ENCODE peak calls at places on chromosome 12, in ten cellular contexts. K, A, L, V, N, C, M, O, P and B are unnamed samples.

GRCh38 chr12:87140257-87140656 is 884.1 kb upstream of the MGAT4C start:
- DNase-seq in M (no peak), N (no peak), O (no peak), V (no peak), L (no peak), C (no peak), P (no peak), K (no peak), A (no peak), B (peak; percentile 8)

GRCh38 chr12:12582895-12583303 is 20.2 kb upstream of the DUSP16 start:
- DNase-seq in K (no peak), M (peak; percentile 41), A (no peak), C (no peak), P (no peak), L (no peak), O (peak; percentile 19), V (no peak), N (no peak), B (no peak)

GRCh38 chr12:119047641-119048040 is 66.3 kb downstream of the SRRM4 start:
- DNase-seq in O (no peak), L (no peak), A (no peak), V (no peak), K (no peak), P (no peak), M (no peak), N (no peak), C (no peak), B (no peak)

GRCh38 chr12:102966200-102966941 is 8.9 kb downstream of the ASCL1 start:
- DNase-seq in P (no peak), A (no peak), K (no peak), M (no peak), L (no peak), N (no peak), C (no peak), O (no peak), V (no peak), B (no peak)

GRCh38 chr12:42462486-42462885 is 127.1 kb downstream of the PRICKLE1 start:
- DNase-seq in C (no peak), N (no peak), K (no peak), M (no peak), L (no peak), A (no peak), V (no peak), P (no peak), O (no peak), B (no peak)

GRCh38 chr12:57754411-57755193 is at the start of gene MARCHF9:
- DNase-seq in O (no peak), K (peak; percentile 61), L (no peak), C (no peak), V (no peak), M (no peak), N (no peak), P (peak; percentile 69), A (peak; percentile 64), B (peak; percentile 82)

GRCh38 chr12:68853396-68854077 is 45.6 kb downstream of the MDM2 start:
- DNase-seq in L (no peak), P (no peak), N (no peak), M (no peak), A (no peak), C (no peak), V (no peak), K (no peak), O (no peak), B (no peak)

GRCh38 chr12:50924439-50925341 is 27.7 kb upstream of the HIGD1C start:
- DNase-seq in N (no peak), V (peak; percentile 61), A (no peak), K (no peak), P (peak; percentile 86), O (peak; percentile 77), C (peak; percentile 29), L (peak; percentile 92), M (peak; percentile 87), B (peak; percentile 66)

GRCh38 chr12:47004634-47005033 is 74.8 kb upstream of the PCED1B start:
- DNase-seq in M (no peak), L (no peak), K (no peak), A (no peak), P (peak; percentile 70), C (no peak), N (no peak), O (no peak), V (no peak), B (no peak)

GRCh38 chr12:116534341-116535121 is 24.6 kb upstream of the MAP1LC3B2 start:
- DNase-seq in M (no peak), L (peak; percentile 30), N (no peak), K (no peak), C (no peak), A (no peak), V (no peak), O (no peak), P (peak; percentile 33), B (no peak)

GRCh38 chr12:89933911-89934310 is 225.3 kb upstream of the ATP2B1 start:
- DNase-seq in A (no peak), M (no peak), C (no peak), O (peak; percentile 36), P (no peak), V (no peak), L (no peak), K (no peak), N (no peak), B (no peak)

DNA sequence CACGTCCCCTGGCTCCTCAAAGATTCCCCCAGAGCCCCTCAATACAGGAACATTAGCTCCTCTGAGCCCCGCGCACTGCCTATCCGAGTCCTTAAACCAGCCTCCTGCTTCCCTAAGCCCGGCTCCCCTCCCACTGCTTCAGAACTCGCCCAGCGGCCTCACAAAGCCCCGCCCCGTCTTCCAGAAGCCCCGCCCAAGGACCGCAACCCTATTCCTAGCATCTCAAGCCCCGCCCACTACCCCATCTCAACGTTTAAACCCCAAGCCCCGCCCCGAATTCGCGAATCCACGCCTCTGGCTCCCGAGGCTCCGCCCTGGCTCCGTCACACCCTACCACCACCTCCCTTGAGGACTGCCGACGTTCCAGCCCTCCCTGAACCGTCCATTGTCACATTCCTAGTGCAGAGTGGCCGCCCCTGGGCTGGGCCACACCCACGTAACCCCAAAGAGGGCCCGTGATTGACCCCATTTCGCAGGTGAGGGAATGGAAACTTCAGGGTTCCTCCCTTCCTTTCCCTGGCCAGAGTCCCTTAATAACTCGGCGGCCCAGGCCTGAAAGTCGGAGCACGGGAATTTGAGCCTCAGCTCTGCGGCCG is 646 bp upstream of the CORO1C start:
- DNase-seq in C (peak; percentile 99), P (peak; percentile 100), L (peak; percentile 96), V (peak; percentile 99), N (peak; percentile 97), O (peak; percentile 95), A (peak; percentile 76), M (peak; percentile 94), K (peak; percentile 93), B (peak; percentile 97)
- TF ChIP-seq CTCF in C (no peak), P (no peak), L (no peak), V (peak; percentile 62), N (no peak), O (peak; percentile 7), A (no peak), M (no peak), K (no peak), B (peak; percentile 24)

GRCh38 chr12:4763549-4763948 is 43.3 kb downstream of the GALNT8 start:
- DNase-seq in L (no peak), O (no peak), C (peak; percentile 64), K (no peak), A (peak; percentile 43), M (no peak), N (no peak), V (no peak), P (no peak), B (no peak)
- TF ChIP-seq CTCF in L (no peak), O (no peak), C (no peak), K (no peak), A (peak; percentile 15), M (no peak), N (no peak), V (no peak), P (no peak), B (no peak)

DNA sequence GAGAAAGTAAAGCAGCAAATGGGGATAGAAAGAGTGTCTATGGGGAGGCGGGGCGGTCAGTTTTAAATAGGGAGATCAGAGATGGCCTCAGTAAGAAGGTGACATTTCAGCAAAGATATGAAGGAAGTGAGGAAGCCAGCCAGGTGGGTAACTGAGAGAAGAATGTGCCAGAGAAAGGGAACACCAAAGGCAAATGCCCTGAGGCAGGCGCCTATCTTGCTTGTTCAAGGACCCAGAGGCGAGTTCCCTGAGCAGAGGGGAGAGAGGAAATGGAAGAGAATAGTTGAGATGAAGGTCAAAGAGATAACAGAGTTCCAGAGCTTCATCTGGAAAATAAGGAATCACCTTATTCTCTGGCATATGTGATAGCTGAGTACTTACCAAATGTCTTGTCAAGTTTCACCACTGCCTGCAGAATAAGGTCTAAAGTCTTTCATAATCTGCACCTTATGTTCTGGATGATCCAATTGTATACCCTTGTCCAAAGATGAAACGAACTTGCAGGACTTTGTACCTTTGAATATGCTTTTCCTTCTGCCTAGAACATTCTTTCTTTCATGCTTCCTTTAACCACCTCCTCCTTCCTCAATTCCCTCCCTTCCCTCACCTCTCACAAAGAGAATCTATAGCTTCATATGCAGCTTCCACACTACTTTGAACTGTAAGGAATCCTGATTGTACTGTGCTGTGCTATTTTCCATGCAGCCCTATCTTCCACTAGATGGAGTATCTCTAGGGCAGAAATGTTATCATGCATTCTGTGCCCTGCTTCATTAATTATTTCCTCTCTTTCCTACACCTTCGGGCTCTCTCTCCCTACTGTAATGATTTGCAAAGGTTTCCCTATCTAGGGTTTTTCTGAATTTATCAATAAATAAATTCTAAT is 38.5 kb downstream of the GNPTAB start:
- DNase-seq in M (no peak), N (no peak), P (no peak), C (no peak), L (no peak), O (no peak), K (no peak), V (no peak), A (no peak), B (no peak)
- TF ChIP-seq CTCF in M (peak; percentile 40), N (peak; percentile 24), P (peak; percentile 21), C (peak; percentile 20), L (peak; percentile 40), O (peak; percentile 69), K (no peak), V (no peak), A (peak; percentile 18), B (peak; percentile 17)

GRCh38 chr12:120468271-120468845 is 1.2 kb downstream of the SRSF9 start:
- DNase-seq in A (no peak), V (peak; percentile 47), L (no peak), K (no peak), O (peak; percentile 46), M (peak; percentile 27), N (no peak), P (peak; percentile 37), C (peak; percentile 60), B (peak; percentile 36)

GRCh38 chr12:120467439-120467838 is 2.1 kb downstream of the SRSF9 start:
- DNase-seq in A (no peak), P (no peak), N (no peak), L (no peak), K (no peak), V (no peak), M (no peak), C (no peak), O (no peak), B (no peak)

GRCh38 chr12:120468846-120469449 is 600 bp downstream of the SRSF9 start:
- DNase-seq in P (peak; percentile 59), A (no peak), C (peak; percentile 57), N (no peak), K (peak; percentile 26), O (peak; percentile 16), V (peak; percentile 47), M (no peak), L (peak; percentile 33), B (peak; percentile 8)

GRCh38 chr12:120469450-120470149 is at the start of gene SRSF9:
- DNase-seq in M (peak; percentile 95), V (peak; percentile 96), L (peak; percentile 93), P (peak; percentile 97), K (peak; percentile 90), A (peak; percentile 99), O (peak; percentile 93), N (peak; percentile 78), C (peak; percentile 97), B (peak; percentile 98)

GRCh38 chr12:120466560-120467315 is 2.8 kb downstream of the SRSF9 start:
- DNase-seq in N (no peak), P (peak; percentile 31), K (no peak), L (peak; percentile 37), C (peak; percentile 39), A (no peak), M (no peak), O (peak; percentile 38), V (no peak), B (no peak)
- TF ChIP-seq CTCF in N (peak; percentile 56), P (peak; percentile 42), K (peak; percentile 62), L (peak; percentile 36), C (peak; percentile 33), A (peak; percentile 59), M (peak; percentile 65), O (peak; percentile 80), V (peak; percentile 64), B (peak; percentile 48)